ENCODE peak calls at places on chromosomes 2 and 18, in seven cellular contexts. P is bronchial epithelial cell, M is A673, L is lower lobe of right lung, J is mesothelial cell of epicardium, W is hepatocyte, F is MCF 10A. A is an unnamed sample.

GRCh38 chr2:135563793-135564192 is 32.5 kb downstream of the R3HDM1 start:
- DNase-seq in P (peak; percentile 59), M (peak; percentile 6), L (no peak), J (no peak), W (no peak), F (peak; percentile 23), A (no peak)

GRCh38 chr2:201244829-201245228 is 15.5 kb upstream of the CASP8 start:
- DNase-seq in P (no peak), M (no peak), L (no peak), J (no peak), W (no peak), F (no peak), A (no peak)

GRCh38 chr18:36496022-36496421 is 198.5 kb downstream of the FHOD3 start:
- DNase-seq in P (no peak), M (no peak), L (no peak), J (no peak), W (no peak), F (no peak), A (no peak)

GRCh38 chr2:230902180-230902899 is 22.7 kb downstream of the GPR55 start:
- DNase-seq in P (peak; percentile 39), M (peak; percentile 70), L (no peak), J (no peak), W (peak; percentile 80), F (peak; percentile 75), A (peak; percentile 19)

GRCh38 chr18:50870138-50870845 is 8.6 kb upstream of the ME2 start:
- DNase-seq in P (peak; percentile 99), M (peak; percentile 37), L (peak; percentile 61), J (no peak), W (peak; percentile 32), F (peak; percentile 96), A (no peak)

GRCh38 chr2:11764359-11764758 is 17.9 kb downstream of the LPIN1 start:
- DNase-seq in P (no peak), M (no peak), L (no peak), J (no peak), W (no peak), F (no peak), A (no peak)

GRCh38 chr2:127563458-127564428 is 28.3 kb downstream of the MYO7B start:
- DNase-seq in P (no peak), M (no peak), L (no peak), J (no peak), W (no peak), F (no peak), A (no peak)

GRCh38 chr2:7119504-7119835 is 202.3 kb downstream of the RNF144A start:
- DNase-seq in P (no peak), M (no peak), L (no peak), J (no peak), W (no peak), F (no peak), A (no peak)

GRCh38 chr2:169287666-169288065 is 74.7 kb downstream of the LRP2 start:
- DNase-seq in P (no peak), M (no peak), L (no peak), J (no peak), W (no peak), F (no peak), A (no peak)

GRCh38 chr2:69572640-69573039 is 70.9 kb downstream of the AAK1 start:
- DNase-seq in P (peak; percentile 38), M (no peak), L (peak; percentile 63), J (no peak), W (no peak), F (no peak), A (no peak)

GRCh38 chr2:240672076-240672700 is 10.5 kb downstream of the AQP12B start:
- DNase-seq in P (no peak), M (no peak), L (no peak), J (no peak), W (no peak), F (no peak), A (no peak)

GRCh38 chr18:79246309-79247108 is 149.2 kb upstream of the NFATC1 start:
- DNase-seq in P (peak; percentile 69), M (peak; percentile 84), L (peak; percentile 67), J (peak; percentile 85), W (peak; percentile 85), F (peak; percentile 90), A (peak; percentile 61)

GRCh38 chr2:143685439-143686078 is 556.3 kb downstream of the ARHGAP15 start:
- DNase-seq in P (no peak), M (no peak), L (no peak), J (no peak), W (no peak), F (no peak), A (no peak)

GRCh38 chr18:48609114-48609513 is 70.3 kb downstream of the CTIF start:
- DNase-seq in P (no peak), M (no peak), L (no peak), J (no peak), W (no peak), F (no peak), A (no peak)

GRCh38 chr2:20563251-20563650 is 87.6 kb downstream of the HS1BP3 start:
- DNase-seq in P (no peak), M (no peak), L (no peak), J (no peak), W (no peak), F (no peak), A (no peak)

GRCh38 chr2:20563833-20564232 is 87.1 kb downstream of the HS1BP3 start:
- DNase-seq in P (peak; percentile 87), M (peak; percentile 49), L (no peak), J (no peak), W (no peak), F (peak; percentile 18), A (no peak)

GRCh38 chr2:20561703-20562454 is 89.0 kb downstream of the HS1BP3 start:
- DNase-seq in P (peak; percentile 78), M (peak; percentile 79), L (no peak), J (no peak), W (peak; percentile 55), F (peak; percentile 72), A (no peak)

GRCh38 chr2:20560891-20561702 is 89.8 kb downstream of the HS1BP3 start:
- DNase-seq in P (peak; percentile 82), M (no peak), L (no peak), J (no peak), W (no peak), F (peak; percentile 57), A (no peak)

DNA sequence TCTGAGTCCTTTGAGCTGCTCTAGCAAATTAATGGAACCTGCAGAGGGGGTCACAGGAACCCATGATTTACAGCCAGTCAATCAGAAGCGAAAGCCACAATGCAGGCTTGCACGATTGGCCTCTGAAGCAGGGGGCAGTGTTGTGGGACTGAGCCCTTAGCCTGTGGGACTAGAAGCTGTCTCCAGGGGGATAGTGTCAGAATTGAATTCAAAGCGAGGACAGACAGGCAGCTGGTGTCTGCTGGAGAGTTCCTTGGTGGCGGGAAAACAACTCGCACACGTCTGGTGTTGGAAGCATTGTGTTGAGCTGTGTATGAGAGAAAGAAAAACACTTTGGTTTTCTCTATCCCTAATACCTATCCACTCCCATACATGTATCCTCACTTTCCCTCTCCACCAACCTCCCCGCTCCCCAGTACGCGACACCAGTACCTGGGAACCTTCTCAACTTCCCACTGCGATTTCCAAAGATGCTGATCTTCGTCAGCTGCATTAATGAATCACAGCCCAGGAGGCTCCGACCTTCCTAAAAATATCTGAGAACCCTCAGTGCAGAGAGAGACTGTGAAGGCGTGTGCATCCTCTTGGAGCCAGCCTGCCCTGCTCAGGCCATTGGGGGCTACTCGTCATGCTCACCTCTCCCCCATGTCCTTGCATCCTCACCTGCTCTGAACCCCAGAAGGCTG is 88.2 kb downstream of the HS1BP3 start:
- DNase-seq in P (no peak), M (peak; percentile 15), L (no peak), J (no peak), W (no peak), F (no peak), A (no peak)
- TF ChIP-seq CTCF in P (no peak), M (no peak), L (no peak), J (no peak), W (peak; percentile 4), F (no peak), A (no peak)

DNA sequence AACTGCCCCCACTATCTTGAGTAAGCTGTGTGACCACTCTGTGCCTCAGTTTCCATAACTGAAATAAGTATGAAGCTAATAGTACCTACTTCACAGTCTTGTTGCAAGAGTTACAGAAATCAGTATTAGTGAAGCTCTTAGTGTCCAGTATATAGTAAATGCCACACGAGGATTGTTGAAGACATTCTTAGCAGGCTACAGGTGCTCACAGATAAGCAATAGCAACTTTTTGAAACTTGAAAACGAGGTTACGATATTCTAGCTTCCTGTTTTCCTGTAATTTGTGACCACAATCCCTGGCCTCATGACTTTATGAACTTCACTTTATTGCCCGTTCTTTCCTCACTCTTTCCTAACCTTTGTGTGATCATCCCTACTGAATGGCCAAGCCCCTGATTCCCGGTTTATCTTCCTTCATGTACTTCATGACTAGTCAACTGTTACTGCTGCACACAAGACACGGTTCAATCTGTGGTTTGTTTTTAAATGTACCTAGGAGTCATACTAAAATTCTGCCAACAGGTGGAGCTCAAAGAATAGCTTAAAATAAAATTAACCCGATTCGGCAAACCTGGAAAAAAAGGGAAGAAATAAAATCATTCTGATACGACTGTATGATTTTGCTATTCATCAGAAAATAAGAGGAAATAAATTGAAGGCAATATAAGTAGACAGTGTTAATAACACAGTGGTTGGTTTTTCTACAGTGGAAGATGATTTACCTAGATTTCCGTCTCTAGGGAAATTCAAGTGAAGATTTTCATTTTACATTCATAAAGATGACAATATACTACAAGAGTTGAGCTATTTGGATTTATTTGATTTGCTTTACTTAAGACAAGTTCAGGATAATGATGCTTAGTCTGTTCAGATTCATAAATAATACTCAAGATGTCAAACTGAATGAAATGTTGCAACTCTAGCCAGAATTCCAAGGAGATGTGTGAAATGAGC is 38.1 kb upstream of the STAT1 start:
- DNase-seq in P (peak; percentile 58), M (peak; percentile 71), L (no peak), J (no peak), W (peak; percentile 69), F (peak; percentile 64), A (no peak)
- TF ChIP-seq CTCF in P (peak; percentile 41), M (peak; percentile 74), L (peak; percentile 65), J (peak; percentile 70), W (peak; percentile 74), F (peak; percentile 59), A (peak; percentile 70)

DNA sequence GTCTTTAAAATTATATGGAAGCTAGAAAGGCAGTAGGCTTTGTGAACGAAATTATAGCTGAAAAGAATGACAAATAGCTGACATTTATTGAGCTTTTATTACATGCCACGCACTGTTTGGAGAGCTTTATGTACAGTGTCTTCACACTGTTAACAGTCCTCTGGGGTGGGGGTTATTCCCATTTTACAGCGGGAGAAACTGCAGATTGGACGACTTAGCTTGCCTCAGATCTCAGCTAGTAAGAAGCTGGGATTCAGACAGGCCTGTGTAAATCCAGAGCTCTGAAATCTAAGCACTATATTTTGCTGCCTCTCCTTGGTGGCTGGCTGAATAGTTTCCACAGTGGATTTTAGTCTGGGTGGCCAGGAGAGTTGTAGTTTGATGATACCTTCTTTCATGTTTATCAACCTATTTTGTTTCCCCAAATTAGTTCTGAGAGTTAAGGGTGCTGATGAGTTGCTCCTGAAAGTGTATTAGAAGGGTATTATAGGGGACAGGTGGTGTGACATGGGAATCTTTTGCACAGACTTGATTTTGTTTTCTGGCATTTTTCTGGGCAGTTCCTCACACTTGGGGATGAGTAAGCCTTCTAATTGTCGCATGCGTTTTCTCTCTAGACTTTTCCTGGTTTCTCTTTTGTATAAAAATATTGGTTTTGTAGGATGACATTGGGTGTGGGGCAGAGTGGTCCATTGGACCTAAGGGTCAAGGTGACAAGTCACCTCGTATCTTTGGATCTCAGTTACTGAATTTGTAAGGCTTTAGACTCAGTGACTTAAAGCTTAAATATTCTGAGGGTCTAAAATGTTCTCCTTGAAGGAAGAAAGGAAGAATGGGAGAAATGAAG is 1.5 kb downstream of the ACSL3 start:
- DNase-seq in P (peak; percentile 39), M (peak; percentile 47), L (no peak), J (no peak), W (peak; percentile 62), F (peak; percentile 50), A (no peak)
- TF ChIP-seq CTCF in P (peak; percentile 32), M (no peak), L (no peak), J (no peak), W (peak; percentile 48), F (peak; percentile 22), A (no peak)

GRCh38 chr2:137659616-137660015 is 304.7 kb upstream of the HNMT start:
- DNase-seq in P (peak; percentile 50), M (peak; percentile 2), L (no peak), J (no peak), W (peak; percentile 65), F (peak; percentile 68), A (no peak)
- TF ChIP-seq CTCF in P (peak; percentile 14), M (peak; percentile 22), L (peak; percentile 18), J (no peak), W (peak; percentile 55), F (peak; percentile 53), A (no peak)